ENCODE peak calls at places on chromosomes 1 and 21, in seven cellular contexts. One of them, this sample, is unnamed.

GRCh38 chr1:27296773-27297214 is 25.2 kb upstream of the TMEM222 start:
- DNase-seq in germinal center: peak; percentile 64
- DNase-seq in Right ventricle myocardium superior: peak; percentile 85
- DNase-seq in activated naive CD8-positive, alpha-beta T cell treated with anti-CD3 and anti-CD28 coated beads, Interleukin-2, amount 50 U/mL, for 24 hours: peak; percentile 80
- DNase-seq in hypothalamus: peak; percentile 44
- DNase-seq in caudate nucleus: peak; percentile 46
- DNase-seq in frontal cortex: peak; percentile 66
- DNase-seq in this sample: peak; percentile 66

GRCh38 chr21:31634993-31635392 is 24.5 kb upstream of the SOD1 start:
- DNase-seq in Right ventricle myocardium superior: no peak
- DNase-seq in frontal cortex: no peak
- DNase-seq in activated naive CD8-positive, alpha-beta T cell treated with anti-CD3 and anti-CD28 coated beads, Interleukin-2, amount 50 U/mL, for 24 hours: no peak
- DNase-seq in hypothalamus: no peak
- DNase-seq in caudate nucleus: no peak
- DNase-seq in germinal center: no peak
- DNase-seq in this sample: no peak

GRCh38 chr21:32994305-32994704 is 31.4 kb upstream of the OLIG2 start:
- DNase-seq in Right ventricle myocardium superior: no peak
- DNase-seq in caudate nucleus: no peak
- DNase-seq in activated naive CD8-positive, alpha-beta T cell treated with anti-CD3 and anti-CD28 coated beads, Interleukin-2, amount 50 U/mL, for 24 hours: no peak
- DNase-seq in germinal center: no peak
- DNase-seq in hypothalamus: no peak
- DNase-seq in frontal cortex: no peak
- DNase-seq in this sample: no peak

GRCh38 chr21:39451332-39452206 is at the start of gene SH3BGR:
- DNase-seq in caudate nucleus: peak; percentile 67
- DNase-seq in germinal center: no peak
- DNase-seq in hypothalamus: peak; percentile 60
- DNase-seq in Right ventricle myocardium superior: peak; percentile 84
- DNase-seq in frontal cortex: no peak
- DNase-seq in activated naive CD8-positive, alpha-beta T cell treated with anti-CD3 and anti-CD28 coated beads, Interleukin-2, amount 50 U/mL, for 24 hours: no peak
- DNase-seq in this sample: no peak

GRCh38 chr1:7679873-7680790 is 91.0 kb upstream of the VAMP3 start:
- DNase-seq in Right ventricle myocardium superior: peak; percentile 78
- DNase-seq in germinal center: peak; percentile 56
- DNase-seq in caudate nucleus: peak; percentile 66
- DNase-seq in hypothalamus: peak; percentile 66
- DNase-seq in frontal cortex: peak; percentile 90
- DNase-seq in activated naive CD8-positive, alpha-beta T cell treated with anti-CD3 and anti-CD28 coated beads, Interleukin-2, amount 50 U/mL, for 24 hours: peak; percentile 36
- DNase-seq in this sample: peak; percentile 48

GRCh38 chr1:51952638-51953037 is 37.9 kb downstream of the RAB3B start:
- DNase-seq in frontal cortex: no peak
- DNase-seq in activated naive CD8-positive, alpha-beta T cell treated with anti-CD3 and anti-CD28 coated beads, Interleukin-2, amount 50 U/mL, for 24 hours: no peak
- DNase-seq in Right ventricle myocardium superior: no peak
- DNase-seq in caudate nucleus: no peak
- DNase-seq in germinal center: no peak
- DNase-seq in hypothalamus: no peak
- DNase-seq in this sample: no peak

GRCh38 chr21:44047996-44048560 is 36.0 kb downstream of the TRAPPC10 start:
- DNase-seq in germinal center: no peak
- DNase-seq in activated naive CD8-positive, alpha-beta T cell treated with anti-CD3 and anti-CD28 coated beads, Interleukin-2, amount 50 U/mL, for 24 hours: no peak
- DNase-seq in Right ventricle myocardium superior: no peak
- DNase-seq in caudate nucleus: no peak
- DNase-seq in hypothalamus: no peak
- DNase-seq in frontal cortex: no peak
- DNase-seq in this sample: no peak

GRCh38 chr1:54998677-54999076 is at the start of gene BSND:
- DNase-seq in Right ventricle myocardium superior: no peak
- DNase-seq in caudate nucleus: no peak
- DNase-seq in hypothalamus: no peak
- DNase-seq in germinal center: no peak
- DNase-seq in activated naive CD8-positive, alpha-beta T cell treated with anti-CD3 and anti-CD28 coated beads, Interleukin-2, amount 50 U/mL, for 24 hours: no peak
- DNase-seq in frontal cortex: no peak
- DNase-seq in this sample: no peak

GRCh38 chr1:244163861-244164562 is 112.9 kb downstream of the ZBTB18 start:
- DNase-seq in germinal center: no peak
- DNase-seq in Right ventricle myocardium superior: no peak
- DNase-seq in frontal cortex: no peak
- DNase-seq in hypothalamus: no peak
- DNase-seq in caudate nucleus: no peak
- DNase-seq in activated naive CD8-positive, alpha-beta T cell treated with anti-CD3 and anti-CD28 coated beads, Interleukin-2, amount 50 U/mL, for 24 hours: no peak
- DNase-seq in this sample: no peak

GRCh38 chr1:172496678-172497077 is 36.3 kb upstream of the SUCO start:
- DNase-seq in frontal cortex: no peak
- DNase-seq in activated naive CD8-positive, alpha-beta T cell treated with anti-CD3 and anti-CD28 coated beads, Interleukin-2, amount 50 U/mL, for 24 hours: no peak
- DNase-seq in caudate nucleus: no peak
- DNase-seq in hypothalamus: no peak
- DNase-seq in germinal center: no peak
- DNase-seq in Right ventricle myocardium superior: no peak
- DNase-seq in this sample: no peak

GRCh38 chr1:229843627-229844238 is 217.7 kb downstream of the URB2 start:
- DNase-seq in Right ventricle myocardium superior: peak; percentile 53
- DNase-seq in frontal cortex: no peak
- DNase-seq in activated naive CD8-positive, alpha-beta T cell treated with anti-CD3 and anti-CD28 coated beads, Interleukin-2, amount 50 U/mL, for 24 hours: no peak
- DNase-seq in germinal center: no peak
- DNase-seq in hypothalamus: peak; percentile 23
- DNase-seq in caudate nucleus: peak; percentile 28
- DNase-seq in this sample: no peak

GRCh38 chr1:160261878-160262794 is at the start of gene DCAF8:
- DNase-seq in activated naive CD8-positive, alpha-beta T cell treated with anti-CD3 and anti-CD28 coated beads, Interleukin-2, amount 50 U/mL, for 24 hours: peak; percentile 99
- DNase-seq in germinal center: peak; percentile 94
- DNase-seq in caudate nucleus: peak; percentile 94
- DNase-seq in hypothalamus: peak; percentile 95
- DNase-seq in frontal cortex: peak; percentile 82
- DNase-seq in Right ventricle myocardium superior: peak; percentile 99
- DNase-seq in this sample: peak; percentile 97

GRCh38 chr1:85617582-85618237 is 37.1 kb downstream of the CCN1 start:
- DNase-seq in activated naive CD8-positive, alpha-beta T cell treated with anti-CD3 and anti-CD28 coated beads, Interleukin-2, amount 50 U/mL, for 24 hours: no peak
- DNase-seq in germinal center: no peak
- DNase-seq in frontal cortex: no peak
- DNase-seq in Right ventricle myocardium superior: no peak
- DNase-seq in caudate nucleus: no peak
- DNase-seq in hypothalamus: no peak
- DNase-seq in this sample: no peak

GRCh38 chr1:53634571-53634979 is 104.4 kb downstream of the GLIS1 start:
- DNase-seq in activated naive CD8-positive, alpha-beta T cell treated with anti-CD3 and anti-CD28 coated beads, Interleukin-2, amount 50 U/mL, for 24 hours: no peak
- DNase-seq in Right ventricle myocardium superior: no peak
- DNase-seq in germinal center: no peak
- DNase-seq in frontal cortex: no peak
- DNase-seq in caudate nucleus: no peak
- DNase-seq in hypothalamus: no peak
- DNase-seq in this sample: no peak

GRCh38 chr1:19336543-19336942 is 24.4 kb downstream of the SLC66A1 start:
- DNase-seq in activated naive CD8-positive, alpha-beta T cell treated with anti-CD3 and anti-CD28 coated beads, Interleukin-2, amount 50 U/mL, for 24 hours: peak; percentile 57
- DNase-seq in caudate nucleus: no peak
- DNase-seq in Right ventricle myocardium superior: peak; percentile 41
- DNase-seq in hypothalamus: no peak
- DNase-seq in frontal cortex: no peak
- DNase-seq in germinal center: no peak
- DNase-seq in this sample: no peak

GRCh38 chr1:231040019-231040799 is at the start of gene FAM89A:
- DNase-seq in hypothalamus: peak; percentile 48
- DNase-seq in frontal cortex: peak; percentile 87
- DNase-seq in activated naive CD8-positive, alpha-beta T cell treated with anti-CD3 and anti-CD28 coated beads, Interleukin-2, amount 50 U/mL, for 24 hours: peak; percentile 78
- DNase-seq in Right ventricle myocardium superior: peak; percentile 72
- DNase-seq in germinal center: peak; percentile 91
- DNase-seq in caudate nucleus: peak; percentile 49
- DNase-seq in this sample: no peak

GRCh38 chr1:223212441-223212840 is 69.4 kb upstream of the TLR5 start:
- DNase-seq in frontal cortex: no peak
- DNase-seq in germinal center: no peak
- DNase-seq in Right ventricle myocardium superior: no peak
- DNase-seq in caudate nucleus: no peak
- DNase-seq in activated naive CD8-positive, alpha-beta T cell treated with anti-CD3 and anti-CD28 coated beads, Interleukin-2, amount 50 U/mL, for 24 hours: no peak
- DNase-seq in hypothalamus: no peak
- DNase-seq in this sample: no peak

GRCh38 chr1:111503585-111504060 is at the start of the genes ADORA3 and TMIGD3:
- DNase-seq in hypothalamus: peak; percentile 33
- DNase-seq in activated naive CD8-positive, alpha-beta T cell treated with anti-CD3 and anti-CD28 coated beads, Interleukin-2, amount 50 U/mL, for 24 hours: no peak
- DNase-seq in Right ventricle myocardium superior: no peak
- DNase-seq in caudate nucleus: no peak
- DNase-seq in frontal cortex: no peak
- DNase-seq in germinal center: peak; percentile 59
- DNase-seq in this sample: no peak

GRCh38 chr1:59391216-59392179 is 94.6 kb downstream of the FGGY start:
- DNase-seq in hypothalamus: no peak
- DNase-seq in caudate nucleus: no peak
- DNase-seq in frontal cortex: no peak
- DNase-seq in germinal center: no peak
- DNase-seq in Right ventricle myocardium superior: no peak
- DNase-seq in activated naive CD8-positive, alpha-beta T cell treated with anti-CD3 and anti-CD28 coated beads, Interleukin-2, amount 50 U/mL, for 24 hours: no peak
- DNase-seq in this sample: no peak

GRCh38 chr1:56877973-56878372 is 23.4 kb downstream of the C8A start:
- DNase-seq in Right ventricle myocardium superior: no peak
- DNase-seq in hypothalamus: no peak
- DNase-seq in frontal cortex: no peak
- DNase-seq in caudate nucleus: no peak
- DNase-seq in activated naive CD8-positive, alpha-beta T cell treated with anti-CD3 and anti-CD28 coated beads, Interleukin-2, amount 50 U/mL, for 24 hours: no peak
- DNase-seq in germinal center: no peak
- DNase-seq in this sample: no peak

GRCh38 chr21:25062061-25062460 is 545.2 kb downstream of the MRPL39 start:
- DNase-seq in frontal cortex: no peak
- DNase-seq in hypothalamus: no peak
- DNase-seq in Right ventricle myocardium superior: no peak
- DNase-seq in activated naive CD8-positive, alpha-beta T cell treated with anti-CD3 and anti-CD28 coated beads, Interleukin-2, amount 50 U/mL, for 24 hours: no peak
- DNase-seq in germinal center: no peak
- DNase-seq in caudate nucleus: no peak
- DNase-seq in this sample: no peak

GRCh38 chr1:236835491-236835890 is 40.4 kb downstream of the MTR start:
- DNase-seq in Right ventricle myocardium superior: no peak
- DNase-seq in hypothalamus: no peak
- DNase-seq in activated naive CD8-positive, alpha-beta T cell treated with anti-CD3 and anti-CD28 coated beads, Interleukin-2, amount 50 U/mL, for 24 hours: no peak
- DNase-seq in caudate nucleus: no peak
- DNase-seq in frontal cortex: no peak
- DNase-seq in germinal center: no peak
- DNase-seq in this sample: no peak

GRCh38 chr1:29234471-29234870 is 1.9 kb upstream of the PTPRU start:
- DNase-seq in hypothalamus: no peak
- DNase-seq in Right ventricle myocardium superior: no peak
- DNase-seq in activated naive CD8-positive, alpha-beta T cell treated with anti-CD3 and anti-CD28 coated beads, Interleukin-2, amount 50 U/mL, for 24 hours: no peak
- DNase-seq in caudate nucleus: no peak
- DNase-seq in frontal cortex: no peak
- DNase-seq in germinal center: no peak
- DNase-seq in this sample: no peak

GRCh38 chr1:11387829-11388228 is 91.1 kb upstream of the DISP3 start:
- DNase-seq in caudate nucleus: no peak
- DNase-seq in Right ventricle myocardium superior: no peak
- DNase-seq in germinal center: no peak
- DNase-seq in frontal cortex: no peak
- DNase-seq in hypothalamus: no peak
- DNase-seq in activated naive CD8-positive, alpha-beta T cell treated with anti-CD3 and anti-CD28 coated beads, Interleukin-2, amount 50 U/mL, for 24 hours: no peak
- DNase-seq in this sample: no peak

GRCh38 chr1:51612349-51612982 is 4.4 kb upstream of the OSBPL9 start:
- DNase-seq in caudate nucleus: no peak
- DNase-seq in germinal center: no peak
- DNase-seq in Right ventricle myocardium superior: no peak
- DNase-seq in activated naive CD8-positive, alpha-beta T cell treated with anti-CD3 and anti-CD28 coated beads, Interleukin-2, amount 50 U/mL, for 24 hours: no peak
- DNase-seq in frontal cortex: no peak
- DNase-seq in hypothalamus: no peak
- DNase-seq in this sample: no peak

This sample was measured in amygdala.